ENCODE peak calls at places on chromosomes 3 and 15, in nine cellular contexts. U, S, Y, A, Q, I, K, O and R are unnamed samples.

GRCh38 chr3:8869613-8870012 is 93.7 kb downstream of the RAD18 start:
- DNase-seq in I (no peak), S (no peak), O (no peak), U (no peak), Q (no peak), Y (no peak), A (peak; percentile 82), K (peak; percentile 87), R (peak; percentile 91)

GRCh38 chr3:47385007-47385406 is 4.2 kb downstream of the PTPN23 start:
- DNase-seq in A (no peak), U (no peak), Q (no peak), Y (no peak), I (no peak), S (no peak), K (no peak), O (no peak), R (no peak)

GRCh38 chr3:86973440-86973839 is 17.5 kb downstream of the VGLL3 start:
- DNase-seq in Q (no peak), K (peak; percentile 95), S (no peak), U (no peak), I (no peak), Y (no peak), A (no peak), O (no peak), R (peak; percentile 73)

GRCh38 chr3:178443634-178444033 is 92.6 kb upstream of the KCNMB2 start:
- DNase-seq in Y (no peak), I (no peak), O (no peak), A (no peak), S (no peak), K (peak; percentile 43), Q (no peak), U (no peak), R (no peak)

GRCh38 chr3:183924543-183924942 is 39.9 kb upstream of the PARL start:
- DNase-seq in O (no peak), K (no peak), Q (no peak), Y (no peak), S (no peak), U (no peak), A (no peak), I (no peak), R (no peak)

GRCh38 chr15:80556694-80557367 is 138.3 kb upstream of the ABHD17C start:
- DNase-seq in K (no peak), S (no peak), U (no peak), Q (peak; percentile 85), I (no peak), O (no peak), A (no peak), Y (peak; percentile 86), R (no peak)

GRCh38 chr3:171363211-171363610 is 97.0 kb downstream of the TNIK start:
- DNase-seq in I (no peak), U (no peak), S (no peak), O (no peak), Y (no peak), Q (no peak), K (no peak), A (no peak), R (no peak)

GRCh38 chr3:107810195-107811071 is 280.4 kb downstream of the CD47 start:
- DNase-seq in Q (no peak), A (no peak), S (no peak), U (no peak), Y (no peak), I (no peak), O (no peak), K (no peak), R (no peak)

GRCh38 chr15:52765779-52766178 is 24.4 kb downstream of the ONECUT1 start:
- DNase-seq in Q (no peak), K (peak; percentile 11), S (no peak), I (no peak), Y (no peak), A (no peak), U (no peak), O (no peak), R (no peak)

GRCh38 chr3:190183121-190183520 is 62.4 kb upstream of the P3H2 start:
- DNase-seq in Q (no peak), I (no peak), S (no peak), U (no peak), Y (peak; percentile 77), K (peak; percentile 86), A (peak; percentile 94), O (no peak), R (peak; percentile 96)

GRCh38 chr3:192887701-192888100 is 30.0 kb downstream of the MB21D2 start:
- DNase-seq in Y (no peak), A (no peak), I (no peak), O (no peak), U (no peak), S (no peak), K (no peak), Q (no peak), R (no peak)

GRCh38 chr3:182438398-182438797 is 354.9 kb upstream of the ATP11B start:
- DNase-seq in U (no peak), A (no peak), Y (no peak), O (no peak), Q (no peak), I (no peak), K (no peak), S (no peak), R (no peak)

GRCh38 chr15:66774001-66774814 is 72.2 kb downstream of the SMAD6 start:
- DNase-seq in U (peak; percentile 88), K (peak; percentile 73), S (peak; percentile 92), A (no peak), Y (peak; percentile 95), I (peak; percentile 94), O (peak; percentile 95), Q (peak; percentile 88), R (no peak)

GRCh38 chr3:173897631-173898030 is 500.1 kb downstream of the NLGN1 start:
- DNase-seq in A (no peak), O (no peak), K (no peak), I (no peak), Y (no peak), Q (no peak), S (no peak), U (no peak), R (no peak)

GRCh38 chr15:95469601-95470000 is 860.9 kb upstream of the NR2F2 start:
- DNase-seq in I (no peak), K (no peak), O (no peak), U (no peak), S (no peak), Q (no peak), Y (no peak), A (no peak), R (no peak)

GRCh38 chr3:171065732-171066131 is 39.2 kb upstream of the SLC2A2 start:
- DNase-seq in O (no peak), K (no peak), Q (no peak), U (no peak), S (no peak), Y (no peak), A (no peak), I (no peak), R (no peak)

DNA sequence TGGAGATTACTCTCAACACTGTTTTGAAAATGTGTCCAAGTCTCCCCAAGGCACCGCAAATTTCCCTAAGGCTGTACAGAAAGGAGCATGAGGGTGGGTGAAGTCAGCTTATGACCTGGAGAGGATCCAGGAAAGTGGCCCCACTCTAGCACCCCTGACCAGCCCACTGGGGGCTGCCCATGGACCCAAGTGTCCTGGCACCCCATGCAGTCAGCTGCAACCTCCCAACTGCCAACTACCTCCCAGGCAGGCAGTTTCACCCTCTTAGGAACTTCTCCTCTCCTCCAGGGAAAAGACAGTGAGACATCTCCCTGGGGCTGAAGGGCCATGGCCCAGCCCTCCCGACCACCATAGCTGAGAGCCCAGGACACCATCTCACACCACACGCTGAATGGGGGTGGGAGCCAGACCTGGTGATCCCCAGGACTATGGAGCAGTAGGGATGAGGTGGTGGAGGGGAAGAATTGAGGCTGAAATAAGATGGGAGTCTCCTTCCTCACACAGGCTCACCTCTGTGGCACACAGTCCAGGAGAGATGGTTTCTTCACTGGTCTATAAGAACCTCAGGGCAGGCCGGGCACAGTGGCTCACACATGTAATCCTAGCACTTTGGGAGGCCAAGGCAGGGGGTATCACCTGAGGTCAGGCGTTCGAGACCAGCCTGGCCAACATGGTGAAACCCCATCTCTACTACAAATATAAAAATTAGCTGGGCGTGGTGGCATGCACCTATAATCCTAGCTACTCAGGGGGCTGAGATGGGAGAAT is 104.4 kb downstream of the DAPK2 start:
- DNase-seq in Q (no peak), Y (peak; percentile 66), U (no peak), I (no peak), A (no peak), O (peak; percentile 13), S (no peak), K (no peak), R (no peak)
- H3K4me3 ChIP-seq in Q (no peak overlapping the region), Y (no peak overlapping the region), U (no peak overlapping the region), I (no peak overlapping the region), A (no peak overlapping the region), O (no peak overlapping the region), S (no peak overlapping the region), K (no peak overlapping the region), R (no peak overlapping the region)

DNA sequence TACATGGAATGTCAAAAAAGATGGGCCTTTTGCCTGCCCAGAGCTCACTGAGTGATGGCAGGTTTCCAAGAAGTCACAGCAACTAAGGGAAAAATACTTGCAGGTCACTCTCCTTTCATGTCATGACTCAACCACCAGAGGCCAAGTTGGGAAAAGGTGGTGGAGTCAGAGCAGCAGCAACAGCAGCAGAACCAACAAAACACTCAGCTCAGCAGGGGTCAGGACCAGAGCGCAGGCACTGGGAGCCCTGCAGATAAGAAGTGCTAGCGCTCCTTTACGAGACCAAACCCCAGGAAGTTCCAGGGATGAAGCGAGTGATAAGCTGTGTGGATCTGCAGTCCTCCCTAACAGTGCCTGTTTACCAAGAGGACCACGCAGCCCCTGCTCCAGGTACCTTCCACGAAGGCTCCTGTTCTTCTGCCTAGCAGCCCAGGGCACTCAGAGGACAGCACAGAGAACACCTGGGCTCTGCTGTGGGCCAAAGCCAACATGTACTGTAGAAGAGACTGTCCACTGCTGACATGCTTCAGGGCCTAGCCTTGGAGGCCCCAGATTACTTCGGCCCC is 26.0 kb downstream of the POC1A start:
- DNase-seq in I (no peak), U (no peak), K (peak; percentile 76), Y (no peak), Q (no peak), S (no peak), A (no peak), O (no peak), R (no peak)
- TF ChIP-seq CTCF in I (no peak), U (no peak), K (no peak), Y (no peak), Q (no peak), S (no peak), A (no peak), O (no peak), R (no peak)

DNA sequence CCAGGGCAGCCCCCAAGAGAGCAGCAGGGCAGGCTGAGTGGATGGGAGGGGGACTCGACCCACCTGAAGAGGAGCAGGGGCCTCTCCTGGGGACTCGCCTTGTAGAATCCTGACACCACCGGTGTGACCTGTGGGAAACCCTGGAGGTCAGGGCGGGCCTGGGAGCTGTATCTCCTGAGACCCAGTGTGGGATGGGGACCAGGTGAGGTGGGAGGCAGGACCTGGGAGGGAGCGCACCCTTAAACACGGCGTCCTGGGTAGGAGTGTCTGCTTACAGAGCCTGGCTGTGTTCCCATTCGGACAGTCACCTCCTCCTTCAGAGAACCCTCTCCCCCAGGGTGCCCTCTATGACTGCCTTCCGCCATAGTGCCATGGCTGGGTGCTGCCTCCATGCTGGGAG is 27.1 kb downstream of the C15orf39 start:
- DNase-seq in S (peak; percentile 48), I (no peak), Y (no peak), U (no peak), Q (no peak), O (no peak), K (no peak), A (no peak), R (no peak)
- H3K4me3 ChIP-seq in S (no peak overlapping the region), I (no peak overlapping the region), Y (no peak overlapping the region), U (no peak overlapping the region), Q (no peak overlapping the region), O (no peak overlapping the region), K (no peak overlapping the region), A (no peak overlapping the region), R (no peak overlapping the region)

GRCh38 chr3:127959873-127960272 is 44.8 kb downstream of the KBTBD12 start:
- DNase-seq in Y (no peak), I (no peak), U (no peak), S (no peak), K (peak; percentile 49), A (no peak), Q (no peak), O (peak; percentile 35), R (no peak)
- TF ChIP-seq CTCF in Y (peak; percentile 28), I (no peak), U (peak; percentile 29), S (no peak), K (peak; percentile 56), A (peak; percentile 44), Q (peak; percentile 13), O (peak; percentile 25), R (no peak)